ENCODE peak calls at places on chromosome 12, in seven cellular contexts. One of them, this sample, is unnamed.

GRCh38 chr12:104079024-104079423 is 14.7 kb downstream of the HCFC2 start:
- DNase-seq in stimulated activated CD4-positive, alpha-beta T cell treated with anti-CD3 and anti-CD28 coated beads, Interleukin-2, amount 100 ng/mL, for 24 hours: no peak
- DNase-seq in HL-60: no peak
- DNase-seq in NCI-H2081: no peak
- DNase-seq in activated CD4-positive, alpha-beta T cell treated with anti-CD3 and anti-CD28 coated beads, Interleukin-2, amount 50 U/mL, for 24 hours: no peak
- DNase-seq in stomach: no peak
- DNase-seq in left colon: no peak
- DNase-seq in this sample: no peak

GRCh38 chr12:10672231-10672868 is 1.5 kb downstream of the STYK1 start:
- DNase-seq in NCI-H2081: no peak
- DNase-seq in HL-60: no peak
- DNase-seq in stomach: peak
- DNase-seq in left colon: peak
- DNase-seq in activated CD4-positive, alpha-beta T cell treated with anti-CD3 and anti-CD28 coated beads, Interleukin-2, amount 50 U/mL, for 24 hours: no peak
- DNase-seq in stimulated activated CD4-positive, alpha-beta T cell treated with anti-CD3 and anti-CD28 coated beads, Interleukin-2, amount 100 ng/mL, for 24 hours: no peak
- DNase-seq in this sample: no peak

GRCh38 chr12:131369094-131369845 is 341.6 kb upstream of the SFSWAP start:
- DNase-seq in activated CD4-positive, alpha-beta T cell treated with anti-CD3 and anti-CD28 coated beads, Interleukin-2, amount 50 U/mL, for 24 hours: no peak
- DNase-seq in left colon: no peak
- DNase-seq in stomach: peak
- DNase-seq in HL-60: no peak
- DNase-seq in NCI-H2081: no peak
- DNase-seq in stimulated activated CD4-positive, alpha-beta T cell treated with anti-CD3 and anti-CD28 coated beads, Interleukin-2, amount 100 ng/mL, for 24 hours: no peak
- DNase-seq in this sample: no peak

GRCh38 chr12:85466906-85467305 is 186.9 kb downstream of the ALX1 start:
- DNase-seq in stomach: no peak
- DNase-seq in HL-60: no peak
- DNase-seq in NCI-H2081: no peak
- DNase-seq in stimulated activated CD4-positive, alpha-beta T cell treated with anti-CD3 and anti-CD28 coated beads, Interleukin-2, amount 100 ng/mL, for 24 hours: no peak
- DNase-seq in left colon: no peak
- DNase-seq in activated CD4-positive, alpha-beta T cell treated with anti-CD3 and anti-CD28 coated beads, Interleukin-2, amount 50 U/mL, for 24 hours: no peak
- DNase-seq in this sample: no peak

GRCh38 chr12:54017845-54018607 is 9.2 kb downstream of the HOXC8 start:
- DNase-seq in HL-60: no peak
- DNase-seq in stimulated activated CD4-positive, alpha-beta T cell treated with anti-CD3 and anti-CD28 coated beads, Interleukin-2, amount 100 ng/mL, for 24 hours: peak
- DNase-seq in activated CD4-positive, alpha-beta T cell treated with anti-CD3 and anti-CD28 coated beads, Interleukin-2, amount 50 U/mL, for 24 hours: peak
- DNase-seq in stomach: peak
- DNase-seq in NCI-H2081: peak
- DNase-seq in left colon: peak
- DNase-seq in this sample: no peak

GRCh38 chr12:22255097-22255496 is 79.4 kb downstream of the ST8SIA1 start:
- DNase-seq in stimulated activated CD4-positive, alpha-beta T cell treated with anti-CD3 and anti-CD28 coated beads, Interleukin-2, amount 100 ng/mL, for 24 hours: no peak
- DNase-seq in NCI-H2081: no peak
- DNase-seq in stomach: no peak
- DNase-seq in activated CD4-positive, alpha-beta T cell treated with anti-CD3 and anti-CD28 coated beads, Interleukin-2, amount 50 U/mL, for 24 hours: no peak
- DNase-seq in HL-60: no peak
- DNase-seq in left colon: no peak
- DNase-seq in this sample: no peak

GRCh38 chr12:50734409-50735263 is 29.3 kb upstream of the ATF1 start:
- DNase-seq in activated CD4-positive, alpha-beta T cell treated with anti-CD3 and anti-CD28 coated beads, Interleukin-2, amount 50 U/mL, for 24 hours: no peak
- DNase-seq in stimulated activated CD4-positive, alpha-beta T cell treated with anti-CD3 and anti-CD28 coated beads, Interleukin-2, amount 100 ng/mL, for 24 hours: no peak
- DNase-seq in left colon: no peak
- DNase-seq in HL-60: no peak
- DNase-seq in stomach: no peak
- DNase-seq in NCI-H2081: peak
- DNase-seq in this sample: no peak

GRCh38 chr12:88579941-88580871 is at the start of gene KITLG:
- DNase-seq in activated CD4-positive, alpha-beta T cell treated with anti-CD3 and anti-CD28 coated beads, Interleukin-2, amount 50 U/mL, for 24 hours: no peak
- DNase-seq in stimulated activated CD4-positive, alpha-beta T cell treated with anti-CD3 and anti-CD28 coated beads, Interleukin-2, amount 100 ng/mL, for 24 hours: no peak
- DNase-seq in left colon: peak
- DNase-seq in NCI-H2081: peak
- DNase-seq in stomach: peak
- DNase-seq in HL-60: no peak
- DNase-seq in this sample: peak

GRCh38 chr12:121718653-121719239 is 6.2 kb downstream of the TMEM120B start:
- DNase-seq in stomach: no peak
- DNase-seq in activated CD4-positive, alpha-beta T cell treated with anti-CD3 and anti-CD28 coated beads, Interleukin-2, amount 50 U/mL, for 24 hours: no peak
- DNase-seq in stimulated activated CD4-positive, alpha-beta T cell treated with anti-CD3 and anti-CD28 coated beads, Interleukin-2, amount 100 ng/mL, for 24 hours: no peak
- DNase-seq in HL-60: no peak
- DNase-seq in NCI-H2081: no peak
- DNase-seq in left colon: no peak
- DNase-seq in this sample: no peak

GRCh38 chr12:130041983-130042812 is 120.1 kb upstream of the FZD10 start:
- DNase-seq in HL-60: no peak
- DNase-seq in NCI-H2081: no peak
- DNase-seq in stimulated activated CD4-positive, alpha-beta T cell treated with anti-CD3 and anti-CD28 coated beads, Interleukin-2, amount 100 ng/mL, for 24 hours: peak
- DNase-seq in activated CD4-positive, alpha-beta T cell treated with anti-CD3 and anti-CD28 coated beads, Interleukin-2, amount 50 U/mL, for 24 hours: peak
- DNase-seq in stomach: no peak
- DNase-seq in left colon: no peak
- DNase-seq in this sample: no peak

GRCh38 chr12:108729612-108730336 is 1.5 kb downstream of the CORO1C start:
- DNase-seq in NCI-H2081: no peak
- DNase-seq in left colon: no peak
- DNase-seq in stomach: no peak
- DNase-seq in stimulated activated CD4-positive, alpha-beta T cell treated with anti-CD3 and anti-CD28 coated beads, Interleukin-2, amount 100 ng/mL, for 24 hours: no peak
- DNase-seq in HL-60: no peak
- DNase-seq in activated CD4-positive, alpha-beta T cell treated with anti-CD3 and anti-CD28 coated beads, Interleukin-2, amount 50 U/mL, for 24 hours: no peak
- DNase-seq in this sample: no peak

GRCh38 chr12:116492703-116493324 is 66.4 kb upstream of the MAP1LC3B2 start:
- DNase-seq in left colon: no peak
- DNase-seq in HL-60: no peak
- DNase-seq in stimulated activated CD4-positive, alpha-beta T cell treated with anti-CD3 and anti-CD28 coated beads, Interleukin-2, amount 100 ng/mL, for 24 hours: no peak
- DNase-seq in stomach: no peak
- DNase-seq in NCI-H2081: no peak
- DNase-seq in activated CD4-positive, alpha-beta T cell treated with anti-CD3 and anti-CD28 coated beads, Interleukin-2, amount 50 U/mL, for 24 hours: no peak
- DNase-seq in this sample: no peak

GRCh38 chr12:66269757-66270383 is 32.4 kb upstream of the HELB start:
- DNase-seq in stimulated activated CD4-positive, alpha-beta T cell treated with anti-CD3 and anti-CD28 coated beads, Interleukin-2, amount 100 ng/mL, for 24 hours: no peak
- DNase-seq in stomach: no peak
- DNase-seq in left colon: no peak
- DNase-seq in NCI-H2081: peak
- DNase-seq in HL-60: no peak
- DNase-seq in activated CD4-positive, alpha-beta T cell treated with anti-CD3 and anti-CD28 coated beads, Interleukin-2, amount 50 U/mL, for 24 hours: no peak
- DNase-seq in this sample: no peak

GRCh38 chr12:47818701-47819543 is 781 bp downstream of the HDAC7 start:
- DNase-seq in activated CD4-positive, alpha-beta T cell treated with anti-CD3 and anti-CD28 coated beads, Interleukin-2, amount 50 U/mL, for 24 hours: no peak
- DNase-seq in HL-60: no peak
- DNase-seq in left colon: peak
- DNase-seq in stimulated activated CD4-positive, alpha-beta T cell treated with anti-CD3 and anti-CD28 coated beads, Interleukin-2, amount 100 ng/mL, for 24 hours: peak
- DNase-seq in NCI-H2081: no peak
- DNase-seq in stomach: peak
- DNase-seq in this sample: no peak

GRCh38 chr12:44217146-44217883 is 381.4 kb downstream of the TMEM117 start:
- DNase-seq in HL-60: no peak
- DNase-seq in NCI-H2081: no peak
- DNase-seq in stimulated activated CD4-positive, alpha-beta T cell treated with anti-CD3 and anti-CD28 coated beads, Interleukin-2, amount 100 ng/mL, for 24 hours: no peak
- DNase-seq in left colon: no peak
- DNase-seq in stomach: no peak
- DNase-seq in activated CD4-positive, alpha-beta T cell treated with anti-CD3 and anti-CD28 coated beads, Interleukin-2, amount 50 U/mL, for 24 hours: no peak
- DNase-seq in this sample: no peak

GRCh38 chr12:59940676-59941342 is 345.0 kb downstream of the SLC16A7 start:
- DNase-seq in activated CD4-positive, alpha-beta T cell treated with anti-CD3 and anti-CD28 coated beads, Interleukin-2, amount 50 U/mL, for 24 hours: no peak
- DNase-seq in stimulated activated CD4-positive, alpha-beta T cell treated with anti-CD3 and anti-CD28 coated beads, Interleukin-2, amount 100 ng/mL, for 24 hours: no peak
- DNase-seq in HL-60: no peak
- DNase-seq in stomach: no peak
- DNase-seq in left colon: no peak
- DNase-seq in NCI-H2081: no peak
- DNase-seq in this sample: no peak

GRCh38 chr12:99809921-99810320 is 162.4 kb downstream of the GARIN6 start:
- DNase-seq in stimulated activated CD4-positive, alpha-beta T cell treated with anti-CD3 and anti-CD28 coated beads, Interleukin-2, amount 100 ng/mL, for 24 hours: no peak
- DNase-seq in HL-60: no peak
- DNase-seq in NCI-H2081: no peak
- DNase-seq in left colon: no peak
- DNase-seq in stomach: no peak
- DNase-seq in activated CD4-positive, alpha-beta T cell treated with anti-CD3 and anti-CD28 coated beads, Interleukin-2, amount 50 U/mL, for 24 hours: no peak
- DNase-seq in this sample: no peak

GRCh38 chr12:122393822-122394221 is 28.6 kb downstream of the CLIP1 start:
- DNase-seq in stimulated activated CD4-positive, alpha-beta T cell treated with anti-CD3 and anti-CD28 coated beads, Interleukin-2, amount 100 ng/mL, for 24 hours: no peak
- DNase-seq in NCI-H2081: no peak
- DNase-seq in left colon: no peak
- DNase-seq in activated CD4-positive, alpha-beta T cell treated with anti-CD3 and anti-CD28 coated beads, Interleukin-2, amount 50 U/mL, for 24 hours: no peak
- DNase-seq in stomach: no peak
- DNase-seq in HL-60: no peak
- DNase-seq in this sample: no peak

GRCh38 chr12:97556201-97556824 is 93.7 kb downstream of the RMST start:
- DNase-seq in activated CD4-positive, alpha-beta T cell treated with anti-CD3 and anti-CD28 coated beads, Interleukin-2, amount 50 U/mL, for 24 hours: no peak
- DNase-seq in stimulated activated CD4-positive, alpha-beta T cell treated with anti-CD3 and anti-CD28 coated beads, Interleukin-2, amount 100 ng/mL, for 24 hours: no peak
- DNase-seq in stomach: peak
- DNase-seq in NCI-H2081: no peak
- DNase-seq in HL-60: no peak
- DNase-seq in left colon: no peak
- DNase-seq in this sample: no peak

This sample was measured in omental fat pad.